ENCODE peak calls at places on chromosomes 4 and X, in four cellular contexts. One of them, this sample, is unnamed.

GRCh38 chrX:82757614-82758013 is 750.5 kb upstream of the POU3F4 start:
- DNase-seq in Calu3: no peak
- DNase-seq in head of caudate nucleus: no peak
- DNase-seq in choroid plexus epithelial cell: peak
- DNase-seq in this sample: no peak

GRCh38 chrX:74458738-74459137 is 37.4 kb downstream of the SLC16A2 start:
- DNase-seq in Calu3: no peak
- DNase-seq in head of caudate nucleus: no peak
- DNase-seq in choroid plexus epithelial cell: peak
- DNase-seq in this sample: peak

GRCh38 chr4:149345424-149345823 is 470.2 kb downstream of the IQCM start:
- DNase-seq in Calu3: no peak
- DNase-seq in head of caudate nucleus: no peak
- DNase-seq in choroid plexus epithelial cell: no peak
- DNase-seq in this sample: no peak

GRCh38 chr4:157128395-157128794 is 52.4 kb downstream of the GLRB start:
- DNase-seq in Calu3: peak
- DNase-seq in head of caudate nucleus: peak
- DNase-seq in choroid plexus epithelial cell: peak
- DNase-seq in this sample: peak

GRCh38 chrX:793216-793770 is 162.7 kb downstream of the SHOX start:
- DNase-seq in Calu3: no peak
- DNase-seq in head of caudate nucleus: no peak
- DNase-seq in choroid plexus epithelial cell: no peak
- DNase-seq in this sample: no peak

GRCh38 chr4:131595140-131595539 is 1554.0 kb upstream of the PCDH10 start:
- DNase-seq in Calu3: no peak
- DNase-seq in head of caudate nucleus: no peak
- DNase-seq in choroid plexus epithelial cell: no peak
- DNase-seq in this sample: no peak

GRCh38 chr4:73751830-73752229 is 11.5 kb downstream of the CXCL8 start:
- DNase-seq in Calu3: no peak
- DNase-seq in head of caudate nucleus: no peak
- DNase-seq in choroid plexus epithelial cell: no peak
- DNase-seq in this sample: no peak

GRCh38 chrX:78710146-78710545 is 37.4 kb upstream of the LPAR4 start:
- DNase-seq in Calu3: no peak
- DNase-seq in head of caudate nucleus: no peak
- DNase-seq in choroid plexus epithelial cell: no peak
- DNase-seq in this sample: no peak

GRCh38 chrX:44343412-44343942 is at the start of gene EFHC2:
- DNase-seq in Calu3: peak
- DNase-seq in head of caudate nucleus: peak
- DNase-seq in choroid plexus epithelial cell: peak
- DNase-seq in this sample: no peak

This sample was measured in AG09309.